ENCODE peak calls at places on chromosomes 6 and 20, in four cellular contexts. I is OCI-LY7, G is left ventricle myocardium inferior, U is kidney epithelial cell. X is an unnamed sample.

GRCh38 chr20:23152308-23152892 is 66.3 kb upstream of the CD93 start:
- DNase-seq in I (no peak), G (peak; percentile 83), U (no peak), X (peak; percentile 59)

GRCh38 chr6:140379919-140380318 is 1005.5 kb upstream of the CITED2 start:
- DNase-seq in I (no peak), G (no peak), U (no peak), X (no peak)

GRCh38 chr6:40845588-40845987 is 193.4 kb downstream of the UNC5CL start:
- DNase-seq in I (peak; percentile 36), G (no peak), U (no peak), X (no peak)

GRCh38 chr6:23797041-23797440 is 329.0 kb upstream of the NRSN1 start:
- DNase-seq in I (no peak), G (no peak), U (no peak), X (no peak)

GRCh38 chr20:5397418-5397817 is 80.7 kb upstream of the PROKR2 start:
- DNase-seq in I (no peak), G (no peak), U (no peak), X (no peak)

GRCh38 chr20:3890999-3891929 is 2.1 kb downstream of the PANK2 start:
- DNase-seq in I (peak; percentile 47), G (no peak), U (no peak), X (no peak)

GRCh38 chr20:1333462-1334369 is 4.8 kb upstream of the SDCBP2 start:
- DNase-seq in I (no peak), G (no peak), U (no peak), X (no peak)

GRCh38 chr20:9147553-9148024 is 78.7 kb downstream of the PLCB4 start:
- DNase-seq in I (no peak), G (no peak), U (no peak), X (no peak)

GRCh38 chr6:13354331-13355042 is 26.1 kb upstream of the TBC1D7 start:
- DNase-seq in I (peak; percentile 42), G (no peak), U (peak; percentile 48), X (no peak)

GRCh38 chr20:10790013-10790412 is 116.2 kb upstream of the JAG1 start:
- DNase-seq in I (no peak), G (no peak), U (no peak), X (no peak)

GRCh38 chr20:23356203-23356602 is 5.6 kb downstream of the NXT1 start:
- DNase-seq in I (no peak), G (no peak), U (no peak), X (no peak)

GRCh38 chr6:143157146-143157545 is 96.5 kb downstream of the AIG1 start:
- DNase-seq in I (no peak), G (no peak), U (no peak), X (no peak)

GRCh38 chr6:16781348-16782169 is 20.3 kb upstream of the ATXN1 start:
- DNase-seq in I (no peak), G (no peak), U (no peak), X (no peak)

GRCh38 chr20:33585413-33585812 is 76.7 kb upstream of the C20orf144 start:
- DNase-seq in I (no peak), G (no peak), U (no peak), X (no peak)

GRCh38 chr6:16043171-16044142 is 85.4 kb upstream of the MYLIP start:
- DNase-seq in I (no peak), G (no peak), U (no peak), X (peak; percentile 24)

GRCh38 chr20:48599748-48600469 is 227.9 kb downstream of the PREX1 start:
- DNase-seq in I (no peak), G (no peak), U (no peak), X (no peak)

GRCh38 chr6:88380618-88381288 is 214.6 kb upstream of the CNR1 start:
- DNase-seq in I (no peak), G (no peak), U (no peak), X (no peak)

GRCh38 chr20:45038747-45039469 is 62.0 kb downstream of the KCNS1 start:
- DNase-seq in I (no peak), G (no peak), U (no peak), X (no peak)

GRCh38 chr6:91926361-91926760 is 1339.5 kb upstream of the MAP3K7 start:
- DNase-seq in I (no peak), G (no peak), U (no peak), X (no peak)

GRCh38 chr6:4383910-4384637 is 248.7 kb upstream of the ECI2 start:
- DNase-seq in I (no peak), G (no peak), U (no peak), X (no peak)

GRCh38 chr6:168243812-168244376 is 75.7 kb downstream of the DACT2 start:
- DNase-seq in I (no peak), G (no peak), U (no peak), X (no peak)

GRCh38 chr6:138278326-138278725 is 60.0 kb upstream of the PBOV1 start:
- DNase-seq in I (no peak), G (no peak), U (no peak), X (no peak)

GRCh38 chr20:3778976-3779375 is 2.3 kb downstream of the SPEF1 start:
- DNase-seq in I (no peak), G (no peak), U (no peak), X (no peak)

GRCh38 chr6:14661188-14661587 is 543.6 kb downstream of the CD83 start:
- DNase-seq in I (peak; percentile 79), G (no peak), U (no peak), X (no peak)

GRCh38 chr6:125852587-125852986 is 61.8 kb downstream of the NCOA7 start:
- DNase-seq in I (no peak), G (no peak), U (no peak), X (no peak)

GRCh38 chr6:88748141-88748540 is 215.3 kb downstream of the RNGTT start:
- DNase-seq in I (no peak), G (no peak), U (no peak), X (no peak)

GRCh38 chr6:149563928-149564325 is 2.2 kb upstream of the GINM1 start:
- DNase-seq in I (no peak), G (no peak), U (no peak), X (no peak)

GRCh38 chr20:52805128-52805527 is 167.0 kb upstream of the TSHZ2 start:
- DNase-seq in I (no peak), G (no peak), U (no peak), X (no peak)

GRCh38 chr20:24034820-24035219 is 46.2 kb upstream of the GGTLC1 start:
- DNase-seq in I (no peak), G (no peak), U (no peak), X (no peak)

GRCh38 chr20:10674684-10675455 is 1.1 kb upstream of the JAG1 start:
- DNase-seq in I (peak; percentile 76), G (peak; percentile 84), U (no peak), X (no peak)

GRCh38 chr20:34475979-34476736 is 40.1 kb upstream of the DYNLRB1 start:
- DNase-seq in I (peak; percentile 48), G (peak; percentile 50), U (no peak), X (no peak)

GRCh38 chr20:4546786-4547185 is 174.9 kb upstream of the PRND start:
- DNase-seq in I (no peak), G (no peak), U (peak; percentile 62), X (no peak)

GRCh38 chr6:45457141-45457540 is 79.4 kb upstream of the SUPT3H start:
- DNase-seq in I (no peak), G (no peak), U (no peak), X (no peak)

GRCh38 chr6:142693446-142693845 is 251.5 kb downstream of the HIVEP2 start:
- DNase-seq in I (no peak), G (no peak), U (no peak), X (no peak)

GRCh38 chr6:54282186-54282585 is 26.1 kb upstream of the TINAG start:
- DNase-seq in I (no peak), G (no peak), U (no peak), X (peak; percentile 56)

GRCh38 chr20:1001981-1002681 is at the start of gene RSPO4:
- DNase-seq in I (no peak), G (no peak), U (no peak), X (no peak)

GRCh38 chr6:30679765-30680535 is 6.5 kb downstream of the PPP1R18 start:
- DNase-seq in I (peak; percentile 24), G (no peak), U (no peak), X (no peak)
- H3K4me3 ChIP-seq in I (peak overlapping the region; percentile 95), G (peak overlapping the region; percentile 83), U (no peak overlapping the region), X (no peak overlapping the region)

GRCh38 chr6:106511274-106512047 is 117.8 kb downstream of the RTN4IP1 start:
- DNase-seq in I (peak; percentile 42), G (no peak), U (no peak), X (no peak)

GRCh38 chr6:106513813-106514212 is 115.5 kb downstream of the RTN4IP1 start:
- DNase-seq in I (peak; percentile 77), G (no peak), U (no peak), X (no peak)

GRCh38 chr6:106512958-106513480 is 116.3 kb downstream of the RTN4IP1 start:
- DNase-seq in I (peak; percentile 62), G (no peak), U (no peak), X (no peak)

GRCh38 chr6:106510090-106510970 is 119.0 kb downstream of the RTN4IP1 start:
- DNase-seq in I (peak; percentile 92), G (peak; percentile 36), U (no peak), X (no peak)

GRCh38 chr6:106512048-106512957 is 117.0 kb downstream of the RTN4IP1 start:
- DNase-seq in I (peak; percentile 84), G (peak; percentile 69), U (no peak), X (no peak)
- TF ChIP-seq CTCF in I (peak; percentile 53), G (peak; percentile 27), U (no peak), X (peak; percentile 27)

GRCh38 chr6:52362443-52363221 is 681 bp downstream of the PAQR8 start:
- DNase-seq in I (peak; percentile 55), G (peak; percentile 21), U (no peak), X (no peak)

GRCh38 chr6:52361347-52361944 is 505 bp upstream of the PAQR8 start:
- DNase-seq in I (no peak), G (peak; percentile 19), U (no peak), X (no peak)

GRCh38 chr6:52361945-52362442 is at the start of gene PAQR8:
- DNase-seq in I (peak; percentile 87), G (peak; percentile 81), U (no peak), X (no peak)

GRCh38 chr6:52364480-52365166 is 2.7 kb downstream of the PAQR8 start:
- DNase-seq in I (no peak), G (no peak), U (no peak), X (no peak)

GRCh38 chr6:52363222-52363867 is 1.4 kb downstream of the PAQR8 start:
- DNase-seq in I (no peak), G (no peak), U (no peak), X (no peak)
- H3K4me3 ChIP-seq in I (peak overlapping the region; percentile 96), G (peak overlapping the region; percentile 82), U (peak overlapping the region; percentile 73), X (peak overlapping the region; percentile 79)

DNA sequence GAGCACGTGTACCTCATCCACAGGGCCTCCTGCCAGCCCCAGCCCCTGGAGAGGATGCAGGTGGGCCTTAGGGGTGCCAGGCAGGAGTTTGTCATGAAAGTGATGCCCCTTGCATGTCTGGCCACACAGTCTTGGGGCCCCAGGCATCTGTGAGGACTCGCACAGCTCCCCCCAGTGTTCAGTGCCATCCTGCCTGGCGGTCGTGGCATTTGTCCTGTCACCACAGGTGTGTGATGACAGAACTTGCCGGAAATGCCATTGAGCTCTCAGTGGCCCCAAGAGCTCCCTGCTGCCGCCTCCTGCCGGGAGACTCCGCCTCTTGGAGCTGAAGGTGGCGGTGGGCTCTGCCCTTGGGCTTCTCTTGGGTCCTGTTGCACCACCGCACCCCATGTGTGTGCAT is 30.6 kb upstream of the ADRM1 start:
- DNase-seq in I (peak; percentile 4), G (no peak), U (no peak), X (no peak)
- TF ChIP-seq CTCF in I (peak; percentile 10), G (no peak), U (no peak), X (no peak)

X was measured in retinal pigment epithelial cell.